ENCODE peak calls at places on chromosome 13, in ten cellular contexts. G is K562, K is stomach, D is upper lobe of left lung, Y is sigmoid colon, P is HepG2, V is A549, W is ovary, E is transverse colon, I is esophagus muscularis mucosa. A is an unnamed sample.
A peak's percentile ranks its signal among the peaks of the same experiment; 100 is the strongest.

GRCh38 chr13:22220186-22221160 is 549.6 kb downstream of the FGF9 start:
- DNase-seq in E (peak; percentile 76), W (no peak), K (no peak), V (no peak), D (no peak), I (no peak), G (no peak), P (no peak), Y (no peak), A (no peak)

GRCh38 chr13:36841411-36841810 is 22.4 kb downstream of the RFXAP start:
- DNase-seq in V (no peak), D (no peak), G (no peak), I (no peak), P (no peak), K (no peak), E (no peak), Y (no peak), W (no peak), A (no peak)

GRCh38 chr13:99403458-99403971 is 96.3 kb upstream of the GPR183 start:
- DNase-seq in D (no peak), G (no peak), W (no peak), E (peak; percentile 80), Y (no peak), V (no peak), I (no peak), P (no peak), K (no peak), A (no peak)

GRCh38 chr13:65468628-65469027 is 1761.5 kb downstream of the PCDH9 start:
- DNase-seq in W (no peak), V (no peak), Y (no peak), E (no peak), K (no peak), P (no peak), I (no peak), D (no peak), G (no peak), A (no peak)

GRCh38 chr13:99484405-99484981 is 16.8 kb upstream of the TM9SF2 start:
- DNase-seq in P (no peak), D (no peak), I (no peak), Y (no peak), G (no peak), W (no peak), V (no peak), E (no peak), K (no peak), A (no peak)

GRCh38 chr13:48626077-48626449 is 27.7 kb upstream of the CYSLTR2 start:
- DNase-seq in Y (no peak), V (no peak), P (peak; percentile 91), I (peak; percentile 62), E (no peak), D (no peak), W (peak; percentile 46), G (no peak), K (no peak), A (no peak)

GRCh38 chr13:61414136-61414535 is 1.5 kb downstream of the PCDH20 start:
- DNase-seq in E (no peak), V (no peak), Y (no peak), D (no peak), K (no peak), W (no peak), P (no peak), I (no peak), G (no peak), A (no peak)

GRCh38 chr13:64274481-64275217 is 2859.0 kb upstream of the PCDH20 start:
- DNase-seq in P (no peak), I (no peak), E (no peak), K (no peak), Y (no peak), V (no peak), D (no peak), G (peak; percentile 50), W (no peak), A (no peak)

GRCh38 chr13:92967923-92968322 is 258.7 kb upstream of the GPC6 start:
- DNase-seq in E (no peak), D (no peak), K (no peak), G (no peak), P (peak; percentile 18), W (no peak), Y (no peak), I (no peak), V (peak; percentile 1), A (no peak)

GRCh38 chr13:25330541-25330940 is 29.1 kb downstream of the NUP58 start:
- DNase-seq in G (no peak), D (no peak), P (no peak), W (no peak), K (no peak), I (no peak), E (no peak), Y (no peak), V (no peak), A (no peak)

GRCh38 chr13:27018882-27019281 is 152.7 kb downstream of the USP12 start:
- DNase-seq in D (no peak), I (no peak), P (no peak), K (no peak), E (peak; percentile 8), V (no peak), G (no peak), Y (no peak), W (no peak), A (no peak)

GRCh38 chr13:27016871-27017270 is 154.7 kb downstream of the USP12 start:
- DNase-seq in K (no peak), P (no peak), W (no peak), Y (no peak), I (no peak), V (no peak), E (peak; percentile 45), G (no peak), D (no peak), A (no peak)

GRCh38 chr13:27014406-27015359 is 156.9 kb downstream of the USP12 start:
- DNase-seq in D (peak; percentile 58), K (no peak), P (no peak), E (no peak), Y (no peak), G (no peak), I (no peak), V (no peak), W (no peak), A (no peak)

GRCh38 chr13:27020415-27020814 is 151.2 kb downstream of the USP12 start:
- DNase-seq in Y (no peak), P (no peak), G (no peak), V (no peak), E (no peak), D (no peak), K (no peak), W (no peak), I (no peak), A (no peak)

DNA sequence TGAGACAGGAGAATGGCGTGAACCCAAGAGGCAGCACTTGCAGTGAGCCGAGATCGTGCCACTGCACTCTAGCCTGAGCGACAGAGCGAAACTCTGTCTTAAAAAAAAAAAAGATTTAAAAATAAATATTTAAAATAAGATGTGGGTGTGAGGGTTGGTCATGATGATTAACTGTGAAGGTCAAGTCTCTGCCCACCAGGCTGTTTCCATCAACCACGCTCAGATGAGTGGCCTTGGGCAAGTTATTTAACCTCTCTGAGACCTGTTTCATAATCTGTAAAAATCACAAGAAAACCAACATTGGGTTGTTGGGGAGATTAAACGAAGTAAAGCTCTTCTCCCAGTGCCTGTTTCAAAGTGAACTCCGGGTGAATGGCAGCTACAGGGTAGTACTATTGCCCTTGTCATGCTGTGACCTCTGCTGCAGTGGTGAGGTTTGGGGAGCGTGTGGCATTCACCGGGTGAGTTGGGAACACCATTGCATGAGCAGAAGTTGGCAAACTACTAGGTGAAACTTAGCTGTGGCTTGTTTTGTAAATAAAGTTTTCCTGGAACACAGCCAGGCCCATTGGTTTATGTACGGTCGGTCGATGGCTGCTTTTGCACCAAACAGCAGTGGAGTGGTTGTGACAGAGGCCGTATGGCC is 153.3 kb downstream of the USP12 start:
- DNase-seq in D (no peak), E (peak; percentile 7), W (no peak), K (peak; percentile 34), P (no peak), V (no peak), G (no peak), Y (no peak), I (no peak), A (no peak)
- H3K4me1 ChIP-seq in D (peaks cover 12% of the 10 kb centered on the region), E (peaks cover 46% of the 10 kb centered on the region), W (peaks cover 4% of the 10 kb centered on the region), K (peaks cover 36% of the 10 kb centered on the region), P (peaks cover 51% of the 10 kb centered on the region), V (peaks cover 19% of the 10 kb centered on the region), G (peaks cover 10% of the 10 kb centered on the region), Y (peaks cover 24% of the 10 kb centered on the region), I (no peaks in the 10 kb centered on the region), A (no peaks in the 10 kb centered on the region)

GRCh38 chr13:33285420-33286124 is at the start of gene STARD13:
- DNase-seq in K (peak; percentile 92), E (peak; percentile 93), I (peak; percentile 99), Y (peak; percentile 98), D (no peak), V (peak; percentile 84), G (peak; percentile 10), P (peak; percentile 92), W (peak; percentile 92), A (peak; percentile 95)

GRCh38 chr13:33284916-33285315 is 639 bp downstream of the STARD13 start:
- DNase-seq in W (no peak), Y (no peak), I (no peak), V (no peak), K (no peak), E (no peak), D (no peak), P (peak; percentile 17), G (no peak), A (no peak)

GRCh38 chr13:33283195-33283910 is 2.2 kb downstream of the STARD13 start:
- DNase-seq in E (no peak), V (no peak), K (no peak), P (no peak), Y (no peak), D (no peak), G (no peak), W (no peak), I (no peak), A (no peak)

GRCh38 chr13:33281951-33282595 is 3.5 kb downstream of the STARD13 start:
- DNase-seq in Y (no peak), E (no peak), V (peak; percentile 19), I (no peak), D (no peak), K (no peak), P (no peak), G (no peak), W (no peak), A (no peak)

GRCh38 chr13:33284016-33284415 is 1.5 kb downstream of the STARD13 start:
- DNase-seq in I (no peak), G (no peak), E (no peak), V (no peak), K (no peak), Y (no peak), D (no peak), W (no peak), P (no peak), A (no peak)
- TF ChIP-seq POLR2A in I (no peak), G (no peak), E (no peak), V (no peak), K (no peak), Y (no peak), D (peak; percentile 12), W (no peak), P (no peak), A (no peak)

GRCh38 chr13:97879646-97880297 is 73.7 kb upstream of the IPO5 start:
- DNase-seq in Y (no peak), W (no peak), P (no peak), D (no peak), G (no peak), V (peak; percentile 31), E (no peak), K (no peak), I (peak; percentile 81), A (no peak)
- TF ChIP-seq EP300 in Y (no peak), W (no peak), P (no peak), D (no peak), G (no peak), V (no peak), E (no peak), K (no peak), I (no peak), A (no peak)

GRCh38 chr13:83077499-83077898 is 804.8 kb downstream of the SLITRK1 start:
- DNase-seq in E (no peak), G (no peak), K (no peak), W (no peak), Y (no peak), I (no peak), P (no peak), D (no peak), V (no peak), A (no peak)
- H3K4me1 ChIP-seq in E (no peaks in the 10 kb centered on the region), G (no peaks in the 10 kb centered on the region), K (no peaks in the 10 kb centered on the region), W (no peaks in the 10 kb centered on the region), Y (no peaks in the 10 kb centered on the region), I (no peaks in the 10 kb centered on the region), P (no peaks in the 10 kb centered on the region), D (no peaks in the 10 kb centered on the region), V (no peaks in the 10 kb centered on the region), A (no peaks in the 10 kb centered on the region)

A was measured in tibial nerve.